ENCODE peak calls at places on chromosomes 4 and X, in four cellular contexts. T is neuronal stem cell, Z is heart left ventricle, L is tibial artery. G is an unnamed sample.

GRCh38 chr4:38322709-38323108 is 341.3 kb upstream of the KLF3 start:
- DNase-seq in Z (peak; percentile 47), T (no peak), L (no peak), G (no peak)

GRCh38 chrX:39576081-39576701 is 521.6 kb downstream of the BCOR start:
- DNase-seq in L (peak; percentile 18), T (no peak), Z (no peak), G (no peak)

GRCh38 chr4:173528378-173529321 is 1.4 kb downstream of the HAND2 start:
- DNase-seq in T (peak; percentile 45), Z (no peak), L (no peak), G (no peak)

GRCh38 chrX:96576358-96576757 is 108.3 kb upstream of the DIAPH2 start:
- DNase-seq in L (no peak), Z (no peak), T (no peak), G (no peak)

GRCh38 chr4:9904976-9905587 is 116.2 kb downstream of the SLC2A9 start:
- DNase-seq in L (no peak), T (no peak), Z (no peak), G (no peak)

GRCh38 chr4:85488416-85488815 is 13.5 kb downstream of the ARHGAP24 start:
- DNase-seq in Z (no peak), T (no peak), L (no peak), G (no peak)

GRCh38 chr4:1310031-1310795 is 20.5 kb downstream of the MAEA start:
- DNase-seq in L (no peak), Z (no peak), T (no peak), G (peak; percentile 23)

GRCh38 chrX:47174376-47174775 is 19.3 kb upstream of the UBA1 start:
- DNase-seq in Z (no peak), L (no peak), T (no peak), G (no peak)

GRCh38 chr4:24686866-24687672 is 102.7 kb upstream of the DHX15 start:
- DNase-seq in Z (no peak), T (peak; percentile 18), L (no peak), G (no peak)

GRCh38 chr4:184400375-184400870 is 73.9 kb downstream of the IRF2 start:
- DNase-seq in L (peak; percentile 62), T (no peak), Z (no peak), G (no peak)

GRCh38 chrX:124829930-124830329 is 483.6 kb downstream of the SH2D1A start:
- DNase-seq in T (no peak), L (no peak), Z (no peak), G (no peak)

GRCh38 chr4:1008840-1009646 is 2.4 kb upstream of the FGFRL1 start:
- DNase-seq in Z (no peak), T (no peak), L (peak; percentile 46), G (peak; percentile 76)

GRCh38 chrX:10360121-10360520 is 203.3 kb downstream of the CLCN4 start:
- DNase-seq in Z (peak; percentile 4), T (no peak), L (no peak), G (no peak)

GRCh38 chr4:80069837-80070788 is 2.9 kb downstream of the ANTXR2 start:
- DNase-seq in L (no peak), T (no peak), Z (no peak), G (no peak)

GRCh38 chrX:111348363-111348927 is 63.5 kb downstream of the DCX start:
- DNase-seq in Z (no peak), L (no peak), T (no peak), G (no peak)

GRCh38 chr4:40176602-40177001 is 20.2 kb upstream of the RHOH start:
- DNase-seq in T (no peak), Z (no peak), L (no peak), G (no peak)

GRCh38 chr4:107131295-107131694 is 95.2 kb upstream of the DKK2 start:
- DNase-seq in Z (no peak), L (no peak), T (no peak), G (no peak)

GRCh38 chr4:1502976-1503375 is 96.7 kb upstream of the NKX1-1 start:
- DNase-seq in Z (peak; percentile 8), L (peak; percentile 9), T (no peak), G (peak; percentile 20)

GRCh38 chr4:98851806-98852205 is 77.1 kb downstream of the EIF4E start:
- DNase-seq in Z (no peak), T (no peak), L (no peak), G (no peak)

GRCh38 chr4:120207021-120207420 is 140.4 kb upstream of the MAD2L1 start:
- DNase-seq in Z (no peak), T (no peak), L (no peak), G (no peak)

GRCh38 chr4:158819942-158820786 is 51.3 kb downstream of the FNIP2 start:
- DNase-seq in L (no peak), T (no peak), Z (no peak), G (no peak)

GRCh38 chr4:14749910-14750309 is 252.4 kb upstream of the CPEB2 start:
- DNase-seq in Z (peak; percentile 39), T (no peak), L (peak; percentile 30), G (peak; percentile 50)

GRCh38 chr4:2832309-2832980 is 11.2 kb upstream of the ADD1 start:
- DNase-seq in L (no peak), T (no peak), Z (no peak), G (peak; percentile 60)

GRCh38 chr4:78293841-78294301 is 236.7 kb downstream of the FRAS1 start:
- DNase-seq in L (no peak), Z (no peak), T (no peak), G (no peak)

GRCh38 chr4:94595880-94596483 is 144.2 kb downstream of the PDLIM5 start:
- DNase-seq in L (no peak), Z (no peak), T (no peak), G (no peak)

GRCh38 chr4:155809835-155810234 is 51.0 kb downstream of the GUCY1B1 start:
- DNase-seq in T (peak; percentile 43), Z (no peak), L (no peak), G (no peak)

GRCh38 chr4:142080960-142081359 is 444.6 kb downstream of the IL15 start:
- DNase-seq in L (no peak), T (no peak), Z (no peak), G (no peak)

GRCh38 chrX:18426004-18426320 is 554 bp downstream of the CDKL5 start:
- DNase-seq in T (no peak), Z (no peak), L (no peak), G (peak; percentile 50)

GRCh38 chrX:44225667-44226066 is 117.8 kb downstream of the EFHC2 start:
- DNase-seq in L (no peak), T (no peak), Z (no peak), G (no peak)

GRCh38 chr4:27787195-27787594 is 926.6 kb downstream of the STIM2 start:
- DNase-seq in L (no peak), Z (no peak), T (no peak), G (no peak)

GRCh38 chr4:17265139-17265538 is 246.8 kb downstream of the QDPR start:
- DNase-seq in L (no peak), Z (no peak), T (no peak), G (no peak)

GRCh38 chrX:129779747-129780146 is at the start of gene SASH3:
- DNase-seq in T (no peak), L (peak; percentile 55), Z (peak; percentile 42), G (peak; percentile 86)

GRCh38 chrX:109732319-109732779 is 708 bp downstream of the ACSL4 start:
- DNase-seq in L (no peak), T (no peak), Z (no peak), G (no peak)

DNA sequence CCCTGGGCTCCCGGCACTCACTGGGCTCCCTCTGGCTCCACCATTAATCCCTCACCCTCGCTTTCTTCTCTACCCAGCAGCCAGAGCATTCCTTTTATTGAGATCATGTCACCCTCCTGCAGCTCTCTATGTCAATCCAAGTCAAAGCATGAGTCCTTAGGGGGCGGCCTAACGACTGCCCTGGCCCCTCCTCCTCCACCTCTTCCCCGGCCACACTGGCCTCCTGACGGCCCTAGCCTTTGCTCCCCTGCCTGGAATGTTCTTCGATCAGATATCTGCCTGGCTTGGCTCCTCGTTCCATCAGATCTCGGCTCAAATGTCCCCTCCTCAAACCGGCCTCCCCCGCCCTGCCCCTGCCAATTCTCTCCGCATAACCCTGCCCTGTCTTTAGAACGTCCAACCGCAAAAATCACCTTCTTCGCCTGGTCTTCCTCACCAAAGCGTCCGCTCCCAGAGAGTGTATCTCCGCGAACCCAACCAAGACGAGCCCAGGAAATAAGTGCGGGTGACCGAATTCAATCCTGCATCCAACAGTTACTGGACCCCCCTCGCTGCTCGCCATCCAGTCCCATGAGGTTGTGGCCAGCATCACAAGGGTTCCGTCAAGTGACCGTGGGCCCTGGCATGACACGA is 722 bp upstream of the PNCK start:
- DNase-seq in L (no peak), Z (no peak), T (no peak), G (no peak)
- H3K4me1 ChIP-seq in L (peaks cover 6% of the 10 kb centered on the region), Z (no peaks in the 10 kb centered on the region), T (peaks cover 7% of the 10 kb centered on the region), G (no peaks in the 10 kb centered on the region)

DNA sequence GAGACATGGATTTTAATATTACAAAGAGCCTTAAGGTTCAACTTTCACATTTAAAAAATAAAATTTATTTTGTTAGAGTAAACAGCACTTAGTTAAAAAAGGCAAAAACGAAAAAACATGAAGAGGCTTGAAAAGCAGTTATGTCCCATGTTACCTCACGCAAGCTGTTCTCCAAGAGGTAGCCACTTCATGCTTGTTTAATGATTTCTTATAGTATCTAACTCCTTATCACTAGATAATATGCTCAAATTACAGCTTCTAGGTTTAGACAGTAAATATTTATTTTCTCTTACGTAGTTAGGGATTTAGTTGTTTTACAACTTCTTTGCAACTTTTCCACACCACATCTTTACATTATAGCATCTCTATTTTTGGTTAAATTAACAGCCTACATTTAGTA is 27.8 kb upstream of the TMPRSS11D start:
- DNase-seq in L (no peak), T (no peak), Z (no peak), G (no peak)
- H3K36me3 ChIP-seq in L (no peaks in the 10 kb centered on the region), T (no peaks in the 10 kb centered on the region), Z (no peaks in the 10 kb centered on the region), G (no peaks in the 10 kb centered on the region)

GRCh38 chrX:375181-376036 is 11.3 kb downstream of the PPP2R3B start:
- DNase-seq in Z (no peak), L (no peak), T (no peak), G (no peak)
- H3K4me3 ChIP-seq in Z (no peak overlapping the region), L (no peak overlapping the region), T (no peak overlapping the region), G (no peak overlapping the region)

DNA sequence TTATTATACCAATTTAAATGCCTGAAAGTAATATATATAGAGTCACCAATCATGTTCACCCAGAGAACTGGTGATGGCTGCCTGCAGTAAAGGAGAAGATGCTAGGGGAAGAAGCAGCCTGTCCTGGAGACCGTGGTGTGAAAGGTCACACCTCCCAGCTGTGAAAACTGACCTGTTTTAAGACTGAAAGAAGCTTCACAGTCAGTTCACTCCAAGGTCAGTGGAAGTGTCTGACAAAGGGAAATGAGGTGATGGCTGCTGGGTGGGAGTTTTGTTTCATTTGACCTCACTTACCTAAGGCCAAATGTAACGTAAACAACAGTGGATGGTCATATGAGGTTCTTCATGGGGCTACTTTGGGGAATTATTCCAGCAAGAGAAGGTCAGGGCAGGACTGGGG is 352.1 kb upstream of the GATB start:
- DNase-seq in Z (no peak), L (no peak), T (no peak), G (no peak)
- H3K4me1 ChIP-seq in Z (peaks cover 9% of the 10 kb centered on the region), L (no peaks in the 10 kb centered on the region), T (no peaks in the 10 kb centered on the region), G (no peaks in the 10 kb centered on the region)

GRCh38 chr4:70930530-70931256 is 28.5 kb downstream of the MOB1B start:
- DNase-seq in L (no peak), T (no peak), Z (no peak), G (no peak)
- H3K36me3 ChIP-seq in L (no peaks in the 10 kb centered on the region), T (peaks cover 42% of the 10 kb centered on the region), Z (no peaks in the 10 kb centered on the region), G (no peaks in the 10 kb centered on the region)

DNA sequence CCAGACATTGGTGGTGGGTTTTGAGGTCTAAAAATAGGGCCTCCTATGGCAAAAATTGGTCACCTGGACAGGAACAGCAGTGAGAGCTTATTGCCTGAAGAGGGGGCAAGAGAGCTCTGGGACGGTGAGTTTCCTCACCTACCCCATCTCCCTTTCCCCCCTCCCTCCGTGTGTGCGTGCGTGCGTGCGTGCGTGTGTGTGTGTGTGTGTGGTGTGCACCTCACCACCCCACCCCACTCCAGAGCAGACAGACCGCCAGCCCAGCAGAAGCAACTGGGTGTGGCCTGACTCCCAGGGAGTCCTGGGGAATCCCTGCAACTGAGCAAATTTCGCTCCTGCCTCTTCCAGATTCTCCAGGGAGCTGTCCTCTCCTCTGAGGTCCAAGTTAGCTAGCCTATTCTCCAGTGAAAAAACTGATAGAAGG is 44.7 kb downstream of the PRPS1 start:
- DNase-seq in T (no peak), L (peak; percentile 77), Z (peak; percentile 70), G (peak; percentile 79)
- H3K4me3 ChIP-seq in T (no peak overlapping the region), L (no peak overlapping the region), Z (no peak overlapping the region), G (no peak overlapping the region)